ENCODE peak calls at places on chromosomes 4 and X, in ten cellular contexts. M, F, D, T, I, E, Y, V, B and G are unnamed samples.
A peak's percentile ranks its signal among the peaks of the same experiment; 100 is the strongest.

GRCh38 chr4:149790172-149790907 is 25.3 kb downstream of the IQCM start:
- DNase-seq in M (no peak), F (peak; percentile 15), D (no peak), T (no peak), I (no peak), E (no peak), Y (peak; percentile 14), V (no peak), B (no peak), G (peak; percentile 61)

GRCh38 chr4:25767877-25768475 is 94.8 kb downstream of the SEL1L3 start:
- DNase-seq in M (peak; percentile 35), F (peak; percentile 81), D (no peak), T (no peak), I (no peak), E (no peak), Y (peak; percentile 88), V (peak; percentile 80), B (peak; percentile 88), G (peak; percentile 73)

GRCh38 chr4:84691170-84691691 is 108.3 kb downstream of the CDS1 start:
- DNase-seq in M (no peak), F (peak; percentile 96), D (no peak), T (no peak), I (peak; percentile 59), E (no peak), Y (peak; percentile 93), V (peak; percentile 97), B (no peak), G (peak; percentile 91)

GRCh38 chr4:181138116-181138515 is 1105.1 kb upstream of the TENM3 start:
- DNase-seq in M (no peak), F (no peak), D (no peak), T (no peak), I (no peak), E (no peak), Y (no peak), V (peak; percentile 21), B (no peak), G (no peak)

GRCh38 chr4:1012031-1012739 is 759 bp downstream of the FGFRL1 start:
- DNase-seq in M (peak; percentile 53), F (no peak), D (peak; percentile 67), T (no peak), I (no peak), E (peak; percentile 81), Y (peak; percentile 36), V (no peak), B (peak; percentile 87), G (peak; percentile 27)

GRCh38 chrX:28997716-28998115 is 410.5 kb downstream of the IL1RAPL1 start:
- DNase-seq in M (no peak), F (peak; percentile 14), D (no peak), T (no peak), I (peak; percentile 3), E (no peak), Y (peak; percentile 21), V (no peak), B (no peak), G (no peak)

GRCh38 chrX:17500145-17500579 is 125.2 kb downstream of the NHS start:
- DNase-seq in M (no peak), F (peak; percentile 50), D (no peak), T (no peak), I (no peak), E (no peak), Y (peak; percentile 51), V (peak; percentile 49), B (no peak), G (peak; percentile 74)

GRCh38 chr4:107999932-108000539 is 10.3 kb downstream of the HADH start:
- DNase-seq in M (no peak), F (no peak), D (no peak), T (no peak), I (no peak), E (no peak), Y (no peak), V (no peak), B (no peak), G (no peak)

GRCh38 chr4:25710637-25711036 is 55.0 kb downstream of the SLC34A2 start:
- DNase-seq in M (no peak), F (no peak), D (no peak), T (no peak), I (no peak), E (no peak), Y (no peak), V (no peak), B (no peak), G (no peak)

GRCh38 chr4:163048447-163048846 is 118.2 kb downstream of the NAF1 start:
- DNase-seq in M (no peak), F (peak; percentile 58), D (no peak), T (no peak), I (no peak), E (no peak), Y (peak; percentile 46), V (peak; percentile 32), B (peak; percentile 66), G (peak; percentile 33)

GRCh38 chrX:116272328-116272727 is 101.8 kb downstream of the AGTR2 start:
- DNase-seq in M (no peak), F (peak; percentile 93), D (no peak), T (no peak), I (peak; percentile 30), E (no peak), Y (peak; percentile 94), V (peak; percentile 91), B (no peak), G (peak; percentile 95)

GRCh38 chrX:151153086-151153485 is 23.3 kb upstream of the GPR50 start:
- DNase-seq in M (no peak), F (peak; percentile 28), D (no peak), T (no peak), I (no peak), E (no peak), Y (peak; percentile 7), V (peak; percentile 42), B (peak; percentile 78), G (peak; percentile 12)

GRCh38 chr4:109365944-109366343 is 63.5 kb upstream of the COL25A1 start:
- DNase-seq in M (no peak), F (peak; percentile 8), D (no peak), T (no peak), I (no peak), E (no peak), Y (no peak), V (no peak), B (no peak), G (no peak)

GRCh38 chrX:106730385-106730784 is 3.9 kb downstream of the RNF128 start:
- DNase-seq in M (no peak), F (no peak), D (no peak), T (no peak), I (no peak), E (no peak), Y (no peak), V (no peak), B (no peak), G (no peak)

GRCh38 chrX:103861200-103861599 is 29.1 kb upstream of the RAB9B start:
- DNase-seq in M (no peak), F (no peak), D (no peak), T (no peak), I (no peak), E (no peak), Y (no peak), V (no peak), B (no peak), G (no peak)

DNA sequence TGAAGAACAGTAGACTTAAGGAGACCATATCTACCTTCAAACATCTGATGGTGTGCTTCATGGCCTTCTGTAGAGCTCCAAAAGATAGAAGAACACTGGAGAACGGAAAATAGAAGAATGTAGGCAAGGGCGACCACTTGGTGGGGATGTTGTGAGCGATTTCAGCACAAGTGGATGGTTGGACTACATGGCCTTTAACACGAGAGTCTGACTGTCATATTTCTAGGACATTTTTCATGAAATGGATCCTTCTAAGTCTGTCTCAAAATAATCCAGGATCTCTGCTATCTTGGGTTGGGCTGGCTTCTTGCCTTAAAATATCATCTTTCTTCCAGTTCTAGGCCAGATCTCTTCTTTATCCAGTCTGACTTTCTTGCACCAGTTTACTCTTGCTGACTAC is 1.3 kb upstream of the MID1IP1 start:
- DNase-seq in M (no peak), F (no peak), D (no peak), T (no peak), I (no peak), E (no peak), Y (no peak), V (peak; percentile 16), B (no peak), G (no peak)
- TF ChIP-seq CTCF in M (no peak), F (no peak), D (no peak), T (no peak), I (no peak), E (peak; percentile 16), Y (no peak), V (no peak), B (peak; percentile 37), G (no peak)

GRCh38 chrX:19193584-19193983 is 71.3 kb upstream of the ADGRG2 start:
- DNase-seq in M (no peak), F (no peak), D (no peak), T (no peak), I (no peak), E (no peak), Y (no peak), V (no peak), B (no peak), G (no peak)

GRCh38 chrX:19194285-19195242 is 72.3 kb upstream of the ADGRG2 start:
- DNase-seq in M (no peak), F (no peak), D (no peak), T (no peak), I (no peak), E (no peak), Y (no peak), V (no peak), B (no peak), G (no peak)

GRCh38 chrX:19198448-19198847 is 76.2 kb upstream of the ADGRG2 start:
- DNase-seq in M (no peak), F (no peak), D (no peak), T (no peak), I (no peak), E (no peak), Y (no peak), V (no peak), B (no peak), G (no peak)

GRCh38 chrX:19190902-19191301 is 68.6 kb upstream of the ADGRG2 start:
- DNase-seq in M (no peak), F (no peak), D (no peak), T (no peak), I (no peak), E (no peak), Y (no peak), V (no peak), B (no peak), G (no peak)

GRCh38 chrX:19195243-19195610 is 73.0 kb upstream of the ADGRG2 start:
- DNase-seq in M (no peak), F (no peak), D (no peak), T (no peak), I (no peak), E (no peak), Y (no peak), V (no peak), B (no peak), G (no peak)
- H3K4me3 ChIP-seq in M (no peak overlapping the region), F (no peak overlapping the region), D (no peak overlapping the region), T (no peak overlapping the region), I (no peak overlapping the region), E (no peak overlapping the region), Y (no peak overlapping the region), V (no peak overlapping the region), B (no peak overlapping the region), G (no peak overlapping the region)

GRCh38 chrX:30060718-30061117 is 154.6 kb upstream of the MAGEB2 start:
- DNase-seq in M (no peak), F (peak; percentile 26), D (no peak), T (no peak), I (no peak), E (no peak), Y (peak; percentile 23), V (peak; percentile 8), B (peak; percentile 59), G (no peak)
- TF ChIP-seq CTCF in M (no peak), F (peak; percentile 46), D (no peak), T (no peak), I (peak; percentile 54), E (no peak), Y (peak; percentile 51), V (peak; percentile 46), B (peak; percentile 90), G (peak; percentile 40)

GRCh38 chr4:80207172-80207583 is 9.9 kb downstream of the PRDM8 start:
- DNase-seq in M (no peak), F (no peak), D (no peak), T (no peak), I (no peak), E (no peak), Y (no peak), V (no peak), B (peak; percentile 79), G (no peak)
- H3K4me3 ChIP-seq in M (no peak overlapping the region), F (no peak overlapping the region), D (peak overlapping the region; percentile 0), T (no peak overlapping the region), I (no peak overlapping the region), E (no peak overlapping the region), Y (no peak overlapping the region), V (no peak overlapping the region), B (no peak overlapping the region), G (no peak overlapping the region)